ENCODE peak calls at places on chromosomes 6 and 20, in nine cellular contexts. J is heart left ventricle, A is RWPE1, W is AG04449, K is spleen, I is ovary, F is B cell, G is Calu3, E is WERI-Rb-1. Q is an unnamed sample.

GRCh38 chr6:33213166-33213988 is 5.1 kb downstream of the RING1 start:
- DNase-seq in F (peak; percentile 38), G (peak; percentile 26), I (peak; percentile 42), K (peak; percentile 79), A (no peak), W (no peak), J (peak; percentile 49), E (peak; percentile 50), Q (no peak)

GRCh38 chr20:6698056-6698455 is 69.4 kb upstream of the BMP2 start:
- DNase-seq in J (no peak), G (peak; percentile 68), A (peak; percentile 94), W (no peak), F (no peak), I (no peak), E (no peak), K (no peak), Q (no peak)

GRCh38 chr20:11919571-11919970 is 1.9 kb downstream of the BTBD3 start:
- DNase-seq in A (no peak), I (no peak), E (no peak), W (no peak), J (no peak), K (no peak), F (no peak), G (no peak), Q (no peak)

GRCh38 chr6:54451516-54451915 is 143.3 kb downstream of the TINAG start:
- DNase-seq in W (no peak), E (no peak), J (no peak), K (no peak), I (no peak), A (no peak), F (no peak), G (no peak), Q (no peak)

GRCh38 chr6:113623124-113623523 is 234.0 kb upstream of the MARCKS start:
- DNase-seq in G (no peak), W (no peak), A (no peak), J (no peak), F (no peak), E (no peak), K (no peak), I (no peak), Q (no peak)

GRCh38 chr6:170091000-170091638 is 199.8 kb downstream of the DLL1 start:
- DNase-seq in F (no peak), K (peak; percentile 69), J (peak; percentile 7), G (no peak), E (no peak), W (no peak), I (no peak), A (no peak), Q (no peak)

GRCh38 chr6:79704200-79704599 is 73.1 kb downstream of the SH3BGRL2 start:
- DNase-seq in F (no peak), W (no peak), K (no peak), G (no peak), I (no peak), J (no peak), A (no peak), E (no peak), Q (no peak)

GRCh38 chr6:28240517-28240916 is 11.6 kb downstream of the ZKSCAN4 start:
- DNase-seq in A (no peak), W (no peak), I (no peak), J (no peak), E (no peak), G (no peak), K (no peak), F (no peak), Q (no peak)

GRCh38 chr6:138307816-138308727 is 69.6 kb upstream of the SMIM28 start:
- DNase-seq in I (no peak), G (no peak), E (no peak), J (peak; percentile 34), A (no peak), K (no peak), F (no peak), W (no peak), Q (no peak)

GRCh38 chr20:38893485-38894090 is 32.6 kb upstream of the FAM83D start:
- DNase-seq in F (peak; percentile 74), E (peak; percentile 84), W (no peak), G (peak; percentile 86), I (peak; percentile 50), J (peak; percentile 71), A (peak; percentile 91), K (peak; percentile 95), Q (peak; percentile 89)

GRCh38 chr20:47263502-47264084 is 92.9 kb downstream of the ZMYND8 start:
- DNase-seq in J (no peak), I (no peak), G (no peak), F (no peak), A (no peak), K (no peak), E (peak; percentile 37), W (no peak), Q (no peak)

GRCh38 chr6:157989541-157990289 is 8.1 kb downstream of the SYNJ2 start:
- DNase-seq in W (no peak), I (peak; percentile 82), J (peak; percentile 76), A (peak; percentile 29), E (no peak), F (no peak), K (peak; percentile 77), G (peak; percentile 79), Q (no peak)

GRCh38 chr6:21800948-21801438 is 207.4 kb downstream of the SOX4 start:
- DNase-seq in G (peak; percentile 56), W (peak; percentile 34), A (no peak), J (no peak), F (no peak), I (no peak), E (no peak), K (no peak), Q (no peak)

GRCh38 chr6:18425218-18425617 is 38.1 kb downstream of the RNF144B start:
- DNase-seq in G (no peak), A (no peak), K (no peak), E (no peak), J (no peak), F (no peak), W (no peak), I (no peak), Q (no peak)

GRCh38 chr6:13924949-13925881 is at the start of gene RNF182:
- DNase-seq in E (no peak), K (peak; percentile 79), I (no peak), J (no peak), A (peak; percentile 55), W (no peak), F (no peak), G (peak; percentile 36), Q (peak; percentile 72)

GRCh38 chr20:13684566-13685222 is 46.0 kb upstream of the TASP1 start:
- DNase-seq in E (no peak), J (no peak), F (peak; percentile 40), G (no peak), I (no peak), A (no peak), W (no peak), K (no peak), Q (peak; percentile 25)

GRCh38 chr6:112231609-112232060 is 22.7 kb downstream of the LAMA4 start:
- DNase-seq in E (no peak), A (no peak), F (no peak), I (no peak), J (no peak), K (no peak), G (no peak), W (no peak), Q (no peak)

GRCh38 chr20:41352666-41353065 is 12.0 kb downstream of the LPIN3 start:
- DNase-seq in F (no peak), K (no peak), W (no peak), E (no peak), A (no peak), J (no peak), I (no peak), G (no peak), Q (no peak)

GRCh38 chr6:130018292-130018829 is at the start of gene L3MBTL3:
- DNase-seq in F (peak; percentile 91), I (peak; percentile 88), K (peak; percentile 98), A (peak; percentile 85), G (peak; percentile 84), J (peak; percentile 88), E (peak; percentile 90), W (no peak), Q (peak; percentile 86)

DNA sequence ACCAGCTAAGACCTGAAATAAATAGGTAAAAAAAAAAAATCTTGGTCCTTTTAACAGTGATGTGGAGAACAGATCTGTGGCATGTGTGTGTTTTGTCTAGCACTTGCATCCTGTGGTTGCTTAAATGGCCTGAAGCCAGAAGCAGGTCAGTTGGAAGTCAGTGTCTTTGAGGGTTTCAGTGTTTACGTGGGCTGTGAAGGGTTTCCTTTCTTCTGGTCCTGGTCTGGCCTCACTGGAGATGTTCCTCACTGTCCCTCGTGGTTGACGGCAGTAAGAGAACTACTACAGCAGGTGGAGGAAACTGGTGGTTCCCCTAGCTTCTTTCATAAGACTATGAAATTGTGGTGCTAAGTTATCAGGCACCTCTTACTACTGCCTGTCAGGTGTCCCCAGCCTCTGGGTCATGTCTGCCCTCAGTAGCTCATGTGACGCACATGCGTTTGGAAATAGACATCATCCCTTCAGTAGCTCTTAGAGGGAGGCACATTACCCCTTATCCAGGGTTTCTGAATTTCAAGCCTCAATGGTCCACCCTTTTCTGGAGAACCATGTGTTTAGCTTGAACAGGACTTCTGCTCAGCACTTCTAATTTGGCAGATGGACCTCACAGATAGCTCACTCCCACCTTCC is 59.4 kb upstream of the SCP2D1 start:
- DNase-seq in A (no peak), J (no peak), I (no peak), W (no peak), E (no peak), G (no peak), K (no peak), F (no peak), Q (peak; percentile 69)
- TF ChIP-seq CTCF in A (no peak), J (no peak), I (no peak), W (no peak), E (no peak), G (no peak), K (no peak), F (no peak), Q (no peak)

DNA sequence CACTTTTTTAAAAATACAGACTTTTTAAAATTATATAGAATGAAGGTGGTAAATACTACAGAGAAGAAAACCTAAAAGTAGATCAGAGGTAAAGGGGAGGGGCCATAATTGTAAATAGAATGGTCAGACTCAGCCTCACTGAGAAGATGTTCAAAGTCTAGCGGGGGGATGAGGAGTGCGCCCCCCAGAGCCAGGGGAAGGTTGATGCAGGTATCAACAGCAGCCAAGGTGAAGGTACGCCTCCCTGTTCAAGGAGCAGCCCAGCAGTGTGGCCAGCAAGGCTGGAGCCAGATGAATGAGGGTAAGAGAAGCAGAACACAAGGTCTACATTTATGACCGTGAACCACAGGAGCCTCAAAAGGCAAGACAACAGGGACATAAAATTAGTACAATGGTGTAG is 204.1 kb downstream of the PTPRT start:
- DNase-seq in K (no peak), I (no peak), A (no peak), E (no peak), J (no peak), W (no peak), F (no peak), G (no peak), Q (no peak)
- TF ChIP-seq CTCF in K (no peak), I (no peak), A (no peak), E (no peak), J (no peak), W (no peak), F (no peak), G (no peak), Q (no peak)

GRCh38 chr6:125765944-125766343 is 16.5 kb downstream of the HEY2 start:
- DNase-seq in W (no peak), J (no peak), F (no peak), A (no peak), E (no peak), I (no peak), G (no peak), K (no peak), Q (no peak)
- TF ChIP-seq CTCF in W (no peak), J (no peak), F (no peak), A (no peak), E (no peak), I (no peak), G (no peak), K (no peak), Q (no peak)

GRCh38 chr6:6870914-6871313 is 236.8 kb upstream of the RREB1 start:
- DNase-seq in E (no peak), A (no peak), G (no peak), F (no peak), K (no peak), W (no peak), J (no peak), I (no peak), Q (no peak)
- TF ChIP-seq CTCF in E (no peak), A (no peak), G (no peak), F (no peak), K (no peak), W (no peak), J (no peak), I (no peak), Q (no peak)